ENCODE peak calls at places on chromosome 11, in seven cellular contexts. P, S, T, E, R, N and D are unnamed samples.

GRCh38 chr11:99069831-99070444 is 49.2 kb downstream of the CNTN5 start:
- DNase-seq in S (no peak), E (no peak), T (no peak), N (peak; percentile 51), P (no peak), R (no peak), D (no peak)

GRCh38 chr11:44351898-44352498 is 42.1 kb upstream of the ALX4 start:
- DNase-seq in R (no peak), T (no peak), N (no peak), E (peak; percentile 23), P (no peak), S (no peak), D (no peak)

GRCh38 chr11:108654994-108655631 is 9.8 kb upstream of the DDX10 start:
- DNase-seq in P (peak; percentile 63), E (peak; percentile 49), S (no peak), R (no peak), T (peak; percentile 71), N (no peak), D (no peak)

GRCh38 chr11:2521081-2521480 is 76.3 kb downstream of the KCNQ1 start:
- DNase-seq in T (no peak), E (no peak), P (peak; percentile 14), R (peak; percentile 12), N (no peak), S (peak; percentile 17), D (no peak)

GRCh38 chr11:68780829-68781228 is 29.5 kb upstream of the TESMIN start:
- DNase-seq in T (no peak), R (peak; percentile 74), E (no peak), P (peak; percentile 49), S (no peak), N (no peak), D (no peak)

GRCh38 chr11:128422576-128423370 is 164.6 kb downstream of the ETS1 start:
- DNase-seq in T (no peak), N (no peak), S (peak; percentile 83), E (no peak), R (peak; percentile 66), P (no peak), D (peak; percentile 20)

GRCh38 chr11:116787436-116787785 is 412 bp downstream of the ZPR1 start:
- DNase-seq in P (no peak), T (no peak), E (no peak), S (no peak), N (no peak), R (no peak), D (no peak)

GRCh38 chr11:104106136-104106754 is 57.7 kb downstream of the PDGFD start:
- DNase-seq in E (no peak), N (no peak), R (no peak), S (no peak), T (no peak), P (no peak), D (no peak)

GRCh38 chr11:14393889-14394288 is 34.9 kb upstream of the RRAS2 start:
- DNase-seq in P (no peak), N (no peak), E (no peak), S (no peak), T (no peak), R (no peak), D (no peak)

GRCh38 chr11:21541226-21541625 is 651.7 kb upstream of the ANO5 start:
- DNase-seq in N (no peak), S (no peak), P (no peak), E (no peak), T (no peak), R (no peak), D (no peak)

GRCh38 chr11:91081440-91082088 is 858.7 kb upstream of the CHORDC1 start:
- DNase-seq in S (no peak), T (peak; percentile 59), N (no peak), R (peak; percentile 6), E (peak; percentile 3), P (no peak), D (no peak)

GRCh38 chr11:18575361-18575760 is 13.2 kb downstream of the UEVLD start:
- DNase-seq in T (no peak), N (no peak), R (no peak), E (no peak), P (no peak), S (no peak), D (no peak)

GRCh38 chr11:73170140-73170539 is 28.0 kb upstream of the FCHSD2 start:
- DNase-seq in S (no peak), T (no peak), N (no peak), E (no peak), R (no peak), P (no peak), D (no peak)

GRCh38 chr11:33930317-33931021 is 38.6 kb upstream of the LMO2 start:
- DNase-seq in E (no peak), R (no peak), T (no peak), S (no peak), N (no peak), P (no peak), D (peak; percentile 11)

GRCh38 chr11:79796704-79797103 is 355.9 kb upstream of the TENM4 start:
- DNase-seq in E (no peak), N (no peak), P (no peak), T (no peak), R (no peak), S (no peak), D (no peak)

GRCh38 chr11:67612751-67613150 is 6.0 kb downstream of the NDUFV1 start:
- DNase-seq in N (no peak), T (no peak), R (no peak), P (no peak), S (no peak), E (no peak), D (no peak)

GRCh38 chr11:67615455-67616430 is 9.0 kb downstream of the NDUFV1 start:
- DNase-seq in P (peak; percentile 63), R (no peak), T (peak; percentile 33), N (peak; percentile 73), S (peak; percentile 61), E (peak; percentile 71), D (no peak)

GRCh38 chr11:67614730-67615454 is 8.2 kb downstream of the NDUFV1 start:
- DNase-seq in T (no peak), P (no peak), R (no peak), E (no peak), N (no peak), S (no peak), D (no peak)

GRCh38 chr11:67613313-67613959 is 6.7 kb downstream of the NDUFV1 start:
- DNase-seq in R (no peak), P (no peak), E (no peak), N (no peak), T (no peak), S (no peak), D (no peak)

DNA sequence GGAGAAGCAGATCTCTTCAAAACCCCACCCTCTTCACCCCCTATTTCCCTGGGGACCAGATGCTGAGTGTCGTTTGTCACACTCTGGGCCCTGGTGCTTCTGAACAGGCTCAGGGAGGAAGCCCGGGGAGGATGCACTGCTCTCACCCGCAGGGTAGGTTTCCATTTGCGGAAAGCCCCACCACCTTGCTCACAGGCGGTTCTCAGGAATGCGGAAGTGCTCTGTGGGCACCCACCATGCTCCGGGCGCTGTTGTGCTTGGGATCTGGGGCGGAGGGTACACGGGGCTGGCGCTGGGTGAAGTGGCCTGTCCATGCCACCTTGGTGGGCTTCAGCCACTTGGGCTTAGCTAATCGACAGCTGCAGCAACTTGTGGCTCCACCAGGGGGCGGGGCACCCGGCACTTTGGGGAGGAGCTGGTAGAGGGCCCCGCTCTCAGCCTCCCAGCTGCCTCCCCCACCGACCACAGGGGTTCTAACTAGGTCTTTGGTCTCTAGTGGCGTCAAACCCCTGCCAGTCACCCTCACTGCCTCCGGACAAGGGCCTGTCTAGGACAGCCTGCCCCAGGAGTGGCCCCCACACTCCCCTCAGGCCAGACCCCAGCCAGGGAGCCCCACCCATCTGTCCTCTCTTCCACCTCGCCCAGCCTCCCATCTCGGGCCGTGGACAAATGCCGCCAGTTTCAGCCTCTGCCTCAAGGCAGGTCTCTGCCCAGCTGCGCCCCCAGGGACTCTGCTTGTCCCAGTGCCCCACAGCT is 7.4 kb downstream of the NDUFV1 start:
- DNase-seq in E (no peak), S (peak; percentile 88), P (peak; percentile 66), R (peak; percentile 68), N (peak; percentile 75), T (peak; percentile 40), D (peak; percentile 47)
- H3K27ac ChIP-seq in E (no peak overlapping the region), S (peak overlapping the region; percentile 84), P (peak overlapping the region; percentile 65), R (peak overlapping the region; percentile 14), N (peak overlapping the region; percentile 33), T (peak overlapping the region; percentile 72), D (peak overlapping the region; percentile 21)

GRCh38 chr11:27011560-27012253 is 17.8 kb downstream of the FIBIN start:
- DNase-seq in N (no peak), P (no peak), R (no peak), E (no peak), T (no peak), S (no peak), D (no peak)
- H3K27ac ChIP-seq in N (no peak overlapping the region), P (no peak overlapping the region), R (no peak overlapping the region), E (no peak overlapping the region), T (no peak overlapping the region), S (no peak overlapping the region), D (no peak overlapping the region)

DNA sequence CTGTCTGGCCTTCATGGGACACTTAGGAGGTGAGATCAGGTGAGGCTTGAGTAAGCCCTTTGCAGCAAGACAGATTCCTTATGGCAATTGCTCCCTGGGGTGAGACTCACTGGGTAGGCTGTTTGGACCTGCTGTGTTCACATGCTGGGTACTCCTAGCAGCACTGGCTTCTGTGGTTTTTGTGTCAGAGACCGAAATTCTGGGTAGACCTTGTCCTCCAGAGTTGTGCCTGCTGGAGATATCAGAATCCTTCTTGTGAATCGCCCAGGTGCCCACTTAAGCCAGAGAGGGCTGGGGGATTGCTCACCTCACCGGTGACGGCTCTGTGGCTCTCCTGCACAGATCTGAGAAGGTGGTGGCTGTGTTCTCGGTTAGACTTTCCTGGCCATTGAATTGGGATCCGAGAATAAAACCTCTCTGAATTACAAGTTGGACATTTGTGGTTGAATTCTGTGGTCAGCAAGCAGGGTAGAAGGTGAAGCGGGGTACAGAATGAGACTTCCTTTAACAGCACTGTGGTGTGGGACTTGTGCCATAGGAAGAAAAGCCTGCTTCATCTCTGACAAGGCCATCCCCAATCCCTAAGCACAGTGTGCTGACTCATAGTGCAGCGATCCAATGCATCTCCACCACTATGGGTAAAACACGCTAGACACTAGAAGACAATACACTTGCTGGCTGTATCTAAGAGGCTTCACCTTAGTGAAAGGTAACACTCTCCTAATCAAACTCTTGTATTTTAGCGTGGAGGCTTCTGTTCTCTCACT is 52.5 kb upstream of the TTC12 start:
- DNase-seq in S (no peak), P (no peak), N (no peak), T (no peak), R (no peak), E (no peak), D (no peak)
- H3K27ac ChIP-seq in S (no peak overlapping the region), P (no peak overlapping the region), N (no peak overlapping the region), T (no peak overlapping the region), R (no peak overlapping the region), E (no peak overlapping the region), D (peak overlapping the region; percentile 7)

DNA sequence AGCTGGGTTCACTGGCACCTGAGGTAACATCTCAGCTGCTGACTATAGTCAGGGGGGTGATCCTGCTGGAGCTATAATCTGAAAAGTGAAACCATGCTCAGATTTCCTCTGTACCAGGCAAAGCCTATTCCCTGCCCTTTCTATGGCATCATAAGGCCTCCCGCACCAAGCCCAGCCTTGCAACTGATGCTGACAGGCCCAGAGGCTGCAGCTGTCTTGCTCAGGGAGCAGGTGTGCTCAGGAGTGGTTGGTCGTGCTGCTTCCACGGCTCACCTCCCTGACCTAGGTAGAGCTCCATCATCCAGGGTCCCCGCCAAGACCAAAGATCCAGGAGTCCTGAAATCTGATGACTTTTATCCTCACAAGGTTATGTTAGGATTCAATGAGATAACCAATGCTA is 121.7 kb downstream of the FEZ1 start:
- DNase-seq in E (no peak), R (no peak), P (no peak), T (no peak), S (no peak), N (no peak), D (no peak)
- H3K27ac ChIP-seq in E (no peak overlapping the region), R (peak overlapping the region; percentile 56), P (no peak overlapping the region), T (no peak overlapping the region), S (no peak overlapping the region), N (no peak overlapping the region), D (no peak overlapping the region)